ENCODE peak calls at places on chromosomes 4 and X, in six cellular contexts. One of them, this sample, is unnamed.

GRCh38 chrX:8919801-8920200 is 114.1 kb downstream of the FAM9B start:
- DNase-seq in AG09319: no peak
- DNase-seq in GM10248: no peak
- DNase-seq in CD8-positive, alpha-beta T cell: no peak
- DNase-seq in tibial artery: no peak
- DNase-seq in colonic mucosa: no peak
- DNase-seq in this sample: no peak

GRCh38 chrX:152896450-152896849 is 1.4 kb upstream of the ZNF185 start:
- DNase-seq in AG09319: no peak
- DNase-seq in GM10248: no peak
- DNase-seq in CD8-positive, alpha-beta T cell: no peak
- DNase-seq in tibial artery: no peak
- DNase-seq in colonic mucosa: no peak
- DNase-seq in this sample: no peak

GRCh38 chr4:39348371-39349265 is 17.5 kb downstream of the RFC1 start:
- DNase-seq in AG09319: no peak
- DNase-seq in GM10248: no peak
- DNase-seq in CD8-positive, alpha-beta T cell: no peak
- DNase-seq in tibial artery: no peak
- DNase-seq in colonic mucosa: no peak
- DNase-seq in this sample: no peak

GRCh38 chr4:29326816-29327215 is 1393.4 kb upstream of the PCDH7 start:
- DNase-seq in AG09319: no peak
- DNase-seq in GM10248: no peak
- DNase-seq in CD8-positive, alpha-beta T cell: no peak
- DNase-seq in tibial artery: no peak
- DNase-seq in colonic mucosa: no peak
- DNase-seq in this sample: no peak

GRCh38 chrX:133254666-133255065 is 36.5 kb upstream of the TFDP3 start:
- DNase-seq in AG09319: no peak
- DNase-seq in GM10248: no peak
- DNase-seq in CD8-positive, alpha-beta T cell: no peak
- DNase-seq in tibial artery: no peak
- DNase-seq in colonic mucosa: no peak
- DNase-seq in this sample: no peak

GRCh38 chr4:38455092-38455855 is 208.7 kb upstream of the KLF3 start:
- DNase-seq in AG09319: no peak
- DNase-seq in GM10248: peak; percentile 48
- DNase-seq in CD8-positive, alpha-beta T cell: no peak
- DNase-seq in tibial artery: no peak
- DNase-seq in colonic mucosa: no peak
- DNase-seq in this sample: peak; percentile 84

GRCh38 chr4:183940807-183941310 is 35.8 kb downstream of the STOX2 start:
- DNase-seq in AG09319: no peak
- DNase-seq in GM10248: no peak
- DNase-seq in CD8-positive, alpha-beta T cell: no peak
- DNase-seq in tibial artery: no peak
- DNase-seq in colonic mucosa: no peak
- DNase-seq in this sample: no peak

GRCh38 chr4:8911311-8912088 is 39.9 kb upstream of the HMX1 start:
- DNase-seq in AG09319: no peak
- DNase-seq in GM10248: no peak
- DNase-seq in CD8-positive, alpha-beta T cell: peak; percentile 36
- DNase-seq in tibial artery: peak; percentile 56
- DNase-seq in colonic mucosa: peak; percentile 8
- DNase-seq in this sample: no peak

GRCh38 chrX:103536732-103537131 is 17.4 kb upstream of the RAB40A start:
- DNase-seq in AG09319: no peak
- DNase-seq in GM10248: no peak
- DNase-seq in CD8-positive, alpha-beta T cell: no peak
- DNase-seq in tibial artery: no peak
- DNase-seq in colonic mucosa: no peak
- DNase-seq in this sample: no peak

GRCh38 chr4:6609415-6610079 is 30.9 kb upstream of the MRFAP1 start:
- DNase-seq in AG09319: no peak
- DNase-seq in GM10248: no peak
- DNase-seq in CD8-positive, alpha-beta T cell: no peak
- DNase-seq in tibial artery: no peak
- DNase-seq in colonic mucosa: no peak
- DNase-seq in this sample: no peak

DNA sequence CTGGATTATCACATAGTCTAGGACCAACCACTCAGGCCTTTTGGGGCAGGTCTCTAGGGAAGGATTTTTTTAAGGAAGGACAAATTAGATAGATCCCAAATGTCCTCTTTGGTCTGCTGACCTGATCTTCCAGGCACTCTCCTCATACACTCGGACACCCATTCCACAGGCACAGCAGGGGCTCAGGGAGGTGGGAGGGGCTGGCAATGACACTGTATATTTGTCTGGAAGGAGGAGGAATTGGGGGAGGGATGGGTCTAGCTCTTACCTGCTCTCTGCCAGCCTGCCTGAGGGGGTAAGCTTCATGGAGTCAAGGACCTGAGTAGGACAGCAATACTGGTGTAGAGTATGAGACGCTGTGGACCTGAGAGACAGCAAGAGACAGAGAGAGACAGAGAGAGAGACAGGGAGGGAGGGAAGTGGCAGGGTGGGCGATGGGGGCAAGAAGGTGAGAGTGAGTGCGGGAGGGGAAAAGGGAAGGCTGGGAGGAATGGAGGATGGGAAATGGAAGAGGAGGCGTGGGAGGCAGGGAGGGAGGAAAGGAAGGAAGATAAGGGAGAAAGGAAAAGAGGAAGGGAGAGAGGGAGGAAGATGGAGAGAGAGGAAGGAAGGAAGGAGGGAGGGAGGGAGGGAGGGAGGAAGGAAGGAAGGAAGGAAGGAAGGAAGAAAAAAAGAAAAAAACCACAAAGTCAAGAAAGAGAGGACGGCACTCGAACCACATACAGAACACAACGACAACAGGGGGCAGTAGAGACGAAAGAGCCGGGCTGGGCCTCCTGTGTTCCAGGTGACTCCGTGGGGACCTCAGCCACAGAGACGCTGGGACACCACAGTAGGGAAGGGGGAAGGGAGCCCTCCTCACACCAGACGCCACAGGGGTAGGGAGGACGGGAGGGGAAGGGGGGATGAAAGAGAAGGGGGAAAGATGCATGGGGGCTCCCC is 1.8 kb downstream of the IQSEC2 start:
- DNase-seq in AG09319: no peak
- DNase-seq in GM10248: no peak
- DNase-seq in CD8-positive, alpha-beta T cell: no peak
- DNase-seq in tibial artery: no peak
- DNase-seq in colonic mucosa: peak; percentile 53
- DNase-seq in this sample: peak; percentile 8
- TF ChIP-seq CTCF in AG09319: no peak
- TF ChIP-seq CTCF in GM10248: no peak
- TF ChIP-seq CTCF in CD8-positive, alpha-beta T cell: no peak
- TF ChIP-seq CTCF in tibial artery: no peak
- TF ChIP-seq CTCF in colonic mucosa: no peak
- TF ChIP-seq CTCF in this sample: peak; percentile 10

GRCh38 chrX:16671005-16671404 is 21.0 kb downstream of the S100G start:
- DNase-seq in AG09319: peak; percentile 36
- DNase-seq in GM10248: peak; percentile 35
- DNase-seq in CD8-positive, alpha-beta T cell: no peak
- DNase-seq in tibial artery: no peak
- DNase-seq in colonic mucosa: no peak
- DNase-seq in this sample: peak; percentile 18
- TF ChIP-seq CTCF in AG09319: peak; percentile 35
- TF ChIP-seq CTCF in GM10248: no peak
- TF ChIP-seq CTCF in CD8-positive, alpha-beta T cell: no peak
- TF ChIP-seq CTCF in tibial artery: peak; percentile 31
- TF ChIP-seq CTCF in colonic mucosa: peak; percentile 15
- TF ChIP-seq CTCF in this sample: no peak

DNA sequence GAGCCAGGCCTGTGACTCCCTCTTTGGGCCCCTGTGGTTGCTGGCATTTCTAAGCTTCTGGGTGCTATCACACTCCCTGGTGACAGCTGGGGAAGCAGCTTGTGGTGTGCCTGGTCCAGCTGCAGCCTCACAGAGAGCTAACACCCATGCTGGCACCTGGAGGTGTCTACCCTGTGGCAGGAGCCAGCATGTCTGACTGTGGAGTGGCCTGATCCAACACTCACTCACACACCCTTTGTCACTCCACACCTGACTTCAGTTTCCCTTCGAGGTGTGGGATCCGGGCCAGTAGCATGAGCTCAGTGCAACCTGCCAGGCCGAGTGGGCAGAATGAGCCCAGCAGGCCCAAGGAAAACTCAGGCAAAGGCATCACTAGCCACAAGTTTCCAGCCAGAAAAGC is 67.5 kb downstream of the TECRL start:
- DNase-seq in AG09319: no peak
- DNase-seq in GM10248: no peak
- DNase-seq in CD8-positive, alpha-beta T cell: no peak
- DNase-seq in tibial artery: no peak
- DNase-seq in colonic mucosa: no peak
- DNase-seq in this sample: no peak
- TF ChIP-seq CTCF in AG09319: no peak
- TF ChIP-seq CTCF in GM10248: no peak
- TF ChIP-seq CTCF in CD8-positive, alpha-beta T cell: no peak
- TF ChIP-seq CTCF in tibial artery: no peak
- TF ChIP-seq CTCF in colonic mucosa: no peak
- TF ChIP-seq CTCF in this sample: no peak

DNA sequence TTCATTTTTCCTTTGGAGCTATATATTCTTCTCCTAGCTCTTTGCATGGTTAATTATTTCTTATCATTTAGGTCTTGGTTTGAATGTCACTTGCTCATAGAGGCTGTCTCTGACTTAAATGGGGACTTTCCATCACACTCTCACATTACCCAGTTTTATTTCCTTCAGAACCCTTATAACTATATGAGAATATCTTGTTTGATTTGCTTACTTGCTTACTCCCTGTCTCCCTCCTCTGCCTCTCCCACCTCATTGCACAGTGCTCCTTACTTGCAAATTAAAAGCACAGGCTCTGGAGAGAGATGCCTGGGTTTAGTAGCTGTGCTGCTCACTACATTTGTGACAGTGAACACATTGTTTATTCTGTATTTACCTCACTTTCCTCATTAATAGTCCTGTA is 174.6 kb downstream of the SOWAHB start:
- DNase-seq in AG09319: peak; percentile 35
- DNase-seq in GM10248: no peak
- DNase-seq in CD8-positive, alpha-beta T cell: no peak
- DNase-seq in tibial artery: no peak
- DNase-seq in colonic mucosa: no peak
- DNase-seq in this sample: no peak
- TF ChIP-seq CTCF in AG09319: peak; percentile 50
- TF ChIP-seq CTCF in GM10248: peak; percentile 23
- TF ChIP-seq CTCF in CD8-positive, alpha-beta T cell: no peak
- TF ChIP-seq CTCF in tibial artery: no peak
- TF ChIP-seq CTCF in colonic mucosa: no peak
- TF ChIP-seq CTCF in this sample: no peak

GRCh38 chrX:119981286-119982070 is 37.9 kb upstream of the NKAP start:
- DNase-seq in AG09319: no peak
- DNase-seq in GM10248: peak; percentile 40
- DNase-seq in CD8-positive, alpha-beta T cell: no peak
- DNase-seq in tibial artery: no peak
- DNase-seq in colonic mucosa: peak; percentile 26
- DNase-seq in this sample: peak; percentile 45
- TF ChIP-seq CTCF in AG09319: peak; percentile 50
- TF ChIP-seq CTCF in GM10248: peak; percentile 45
- TF ChIP-seq CTCF in CD8-positive, alpha-beta T cell: no peak
- TF ChIP-seq CTCF in tibial artery: no peak
- TF ChIP-seq CTCF in colonic mucosa: no peak
- TF ChIP-seq CTCF in this sample: peak; percentile 58

GRCh38 chrX:2610246-2611170 is 80.6 kb upstream of the CD99 start:
- DNase-seq in AG09319: no peak
- DNase-seq in GM10248: no peak
- DNase-seq in CD8-positive, alpha-beta T cell: no peak
- DNase-seq in tibial artery: no peak
- DNase-seq in colonic mucosa: no peak
- DNase-seq in this sample: no peak
- TF ChIP-seq CTCF in AG09319: no peak
- TF ChIP-seq CTCF in GM10248: no peak
- TF ChIP-seq CTCF in CD8-positive, alpha-beta T cell: no peak
- TF ChIP-seq CTCF in tibial artery: no peak
- TF ChIP-seq CTCF in colonic mucosa: no peak
- TF ChIP-seq CTCF in this sample: no peak